ENCODE peak calls at places on chromosomes 1 and 21, in four cellular contexts. A, C, Z and K are unnamed samples.

GRCh38 chr1:3898994-3899775 is 887 bp downstream of the C1orf174 start:
- DNase-seq in Z (no peak), A (peak; percentile 7), C (no peak), K (no peak)

GRCh38 chr21:19993186-19993711 is 1005.0 kb upstream of the NCAM2 start:
- DNase-seq in A (no peak), Z (no peak), C (no peak), K (no peak)

GRCh38 chr21:28767523-28767922 is 225.2 kb downstream of the LTN1 start:
- DNase-seq in C (no peak), A (no peak), Z (no peak), K (no peak)

GRCh38 chr1:206738370-206739366 is 31.9 kb upstream of the IL19 start:
- DNase-seq in Z (no peak), C (peak; percentile 45), A (peak; percentile 39), K (peak; percentile 2)

GRCh38 chr1:11358991-11359390 is 86.0 kb downstream of the UBIAD1 start:
- DNase-seq in Z (no peak), C (no peak), A (no peak), K (peak; percentile 53)

GRCh38 chr1:44777969-44778635 is 2.8 kb downstream of the RPS8 start:
- DNase-seq in A (no peak), Z (no peak), C (no peak), K (no peak)

GRCh38 chr1:101797722-101798121 is 199.0 kb downstream of the OLFM3 start:
- DNase-seq in A (no peak), Z (no peak), C (no peak), K (no peak)

GRCh38 chr1:43008106-43008424 is 49.4 kb upstream of the SLC2A1 start:
- DNase-seq in Z (no peak), A (no peak), C (no peak), K (no peak)

GRCh38 chr1:50417487-50417886 is 5.8 kb downstream of the DMRTA2 start:
- DNase-seq in A (no peak), Z (no peak), C (no peak), K (no peak)

GRCh38 chr1:224245188-224245587 is 62.1 kb downstream of the DEGS1 start:
- DNase-seq in Z (peak; percentile 81), C (no peak), A (peak; percentile 59), K (no peak)

GRCh38 chr1:230728710-230729392 is 14.9 kb upstream of the AGT start:
- DNase-seq in C (no peak), Z (peak; percentile 74), A (peak; percentile 62), K (no peak)

GRCh38 chr1:212754193-212754592 is 37.4 kb downstream of the NSL1 start:
- DNase-seq in Z (no peak), A (no peak), C (no peak), K (no peak)

GRCh38 chr1:153122831-153123421 is 9.6 kb upstream of the SPRR2F start:
- DNase-seq in C (peak; percentile 82), Z (no peak), A (no peak), K (no peak)

GRCh38 chr21:17250651-17251294 is 262.1 kb upstream of the CXADR start:
- DNase-seq in C (no peak), Z (no peak), A (no peak), K (peak; percentile 27)

GRCh38 chr1:12591267-12591938 is 26.6 kb downstream of the DHRS3 start:
- DNase-seq in A (peak; percentile 69), C (no peak), Z (no peak), K (no peak)

GRCh38 chr1:186104459-186104858 is 270.6 kb downstream of the TPR start:
- DNase-seq in A (no peak), Z (no peak), C (no peak), K (no peak)

GRCh38 chr1:39922139-39922757 is 20.5 kb upstream of the MYCL start:
- DNase-seq in C (no peak), A (peak; percentile 13), Z (no peak), K (no peak)

GRCh38 chr1:53525595-53525994 is 66.4 kb downstream of the DMRTB1 start:
- DNase-seq in C (peak; percentile 12), A (no peak), Z (no peak), K (no peak)

GRCh38 chr1:208520700-208521099 is 276.5 kb upstream of the PLXNA2 start:
- DNase-seq in Z (no peak), A (no peak), C (no peak), K (no peak)

GRCh38 chr21:44730028-44730395 is 18.6 kb upstream of the TSPEAR start:
- DNase-seq in A (no peak), Z (no peak), C (no peak), K (no peak)

GRCh38 chr1:82337635-82338034 is 536.9 kb downstream of the ADGRL2 start:
- DNase-seq in A (no peak), Z (no peak), C (no peak), K (no peak)

GRCh38 chr1:8026976-8027747 is 1.1 kb upstream of the ERRFI1 start:
- DNase-seq in C (peak; percentile 74), Z (no peak), A (peak; percentile 78), K (no peak)

GRCh38 chr1:40939320-40940059 is 40.0 kb upstream of the CTPS1 start:
- DNase-seq in C (peak; percentile 23), Z (no peak), A (peak; percentile 87), K (no peak)

GRCh38 chr1:106584127-106584526 is 472.3 kb upstream of the PRMT6 start:
- DNase-seq in Z (no peak), C (no peak), A (no peak), K (no peak)

GRCh38 chr1:167905182-167905581 is 8.8 kb downstream of the ADCY10 start:
- DNase-seq in Z (no peak), C (no peak), A (peak; percentile 61), K (peak; percentile 15)

GRCh38 chr1:75672528-75673393 is 51.7 kb upstream of the ACADM start:
- DNase-seq in C (peak; percentile 8), A (peak; percentile 59), Z (no peak), K (no peak)

GRCh38 chr1:110464340-110464739 is 13.4 kb downstream of the PROK1 start:
- DNase-seq in C (no peak), Z (no peak), A (peak; percentile 62), K (no peak)

GRCh38 chr1:66250483-66250882 is 283.5 kb upstream of the SGIP1 start:
- DNase-seq in C (no peak), Z (no peak), A (peak; percentile 88), K (no peak)

GRCh38 chr1:54549181-54549924 is 1.3 kb downstream of the ACOT11 start:
- DNase-seq in C (no peak), A (no peak), Z (peak; percentile 19), K (no peak)

GRCh38 chr21:28099296-28099695 is 893.4 kb downstream of the LTN1 start:
- DNase-seq in C (no peak), A (peak; percentile 89), Z (no peak), K (no peak)